ENCODE peak calls at places on chromosomes 1 and 21, in seven cellular contexts. B, T, O, W, M, R and H are unnamed samples.

GRCh38 chr1:1759456-1760344 is 18.6 kb downstream of the NADK start:
- DNase-seq in M (no peak), W (no peak), O (no peak), R (no peak), T (no peak), B (no peak), H (no peak)

GRCh38 chr1:232319106-232319505 is 310.8 kb downstream of the SIPA1L2 start:
- DNase-seq in W (no peak), M (no peak), R (no peak), B (no peak), O (no peak), T (peak), H (no peak)

GRCh38 chr21:31220567-31220966 is 123.5 kb downstream of the TIAM1 start:
- DNase-seq in T (no peak), O (no peak), M (no peak), B (no peak), W (peak), R (peak), H (no peak)

GRCh38 chr1:239616686-239617085 is 230.3 kb downstream of the CHRM3 start:
- DNase-seq in M (no peak), O (no peak), B (no peak), R (no peak), W (no peak), T (no peak), H (no peak)

GRCh38 chr1:192580351-192580962 is 4.9 kb downstream of the RGS1 start:
- DNase-seq in B (no peak), M (no peak), O (no peak), T (no peak), W (peak), R (peak), H (no peak)

GRCh38 chr1:163583782-163584181 is 262.0 kb downstream of the NUF2 start:
- DNase-seq in B (no peak), T (no peak), W (no peak), O (no peak), R (no peak), M (no peak), H (no peak)

GRCh38 chr1:59972216-59972924 is 45.8 kb upstream of the CYP2J2 start:
- DNase-seq in R (no peak), W (no peak), O (no peak), M (no peak), B (no peak), T (no peak), H (no peak)

GRCh38 chr1:219422811-219423598 is 189.9 kb downstream of the ZC3H11B start:
- DNase-seq in T (no peak), R (peak), M (no peak), W (no peak), O (no peak), B (no peak), H (no peak)

GRCh38 chr1:62841587-62842169 is 57.7 kb downstream of the ATG4C start:
- DNase-seq in B (no peak), T (no peak), O (peak), W (peak), M (no peak), R (peak), H (peak)

GRCh38 chr21:41318218-41318617 is 1.6 kb downstream of the FAM3B start:
- DNase-seq in R (no peak), M (no peak), O (no peak), T (no peak), W (no peak), B (no peak), H (no peak)

GRCh38 chr1:205451202-205451601 is 4.6 kb downstream of the BLACAT1 start:
- DNase-seq in B (no peak), M (no peak), T (no peak), R (no peak), O (no peak), W (peak), H (no peak)

GRCh38 chr1:99465176-99465900 is 180.6 kb upstream of the PALMD start:
- DNase-seq in W (no peak), T (no peak), B (no peak), M (no peak), O (no peak), R (peak), H (no peak)

GRCh38 chr1:103514920-103515503 is 10.5 kb upstream of the RNPC3 start:
- DNase-seq in T (no peak), B (no peak), R (peak), W (peak), O (no peak), M (no peak), H (no peak)

GRCh38 chr1:37673920-37674319 is 18.4 kb upstream of the CDCA8 start:
- DNase-seq in B (no peak), W (no peak), R (no peak), M (peak), T (no peak), O (peak), H (no peak)

GRCh38 chr1:53410100-53410541 is 49.1 kb upstream of the DMRTB1 start:
- DNase-seq in M (no peak), T (no peak), B (no peak), R (peak), W (no peak), O (no peak), H (no peak)

GRCh38 chr21:29238052-29238966 is 60.4 kb upstream of the BACH1 start:
- DNase-seq in W (no peak), M (no peak), O (no peak), R (peak), B (no peak), T (no peak), H (no peak)

GRCh38 chr21:35189077-35189863 is 140.2 kb upstream of the RUNX1 start:
- DNase-seq in O (no peak), B (no peak), M (no peak), W (no peak), R (peak), T (peak), H (peak)

GRCh38 chr1:170340259-170340658 is 191.7 kb upstream of the GORAB start:
- DNase-seq in T (no peak), O (no peak), B (no peak), M (no peak), W (no peak), R (peak), H (no peak)

GRCh38 chr1:41545996-41546938 is 61.8 kb upstream of the EDN2 start:
- DNase-seq in R (peak), W (no peak), M (no peak), B (no peak), T (peak), O (no peak), H (no peak)

GRCh38 chr1:153792631-153793041 is 17.4 kb downstream of the SLC27A3 start:
- DNase-seq in W (peak), T (no peak), B (no peak), R (no peak), O (no peak), M (no peak), H (no peak)

GRCh38 chr1:109050228-109050995 is 8.5 kb upstream of the WDR47 start:
- DNase-seq in R (no peak), M (no peak), W (no peak), T (no peak), B (no peak), O (no peak), H (no peak)

GRCh38 chr1:39901486-39902120 is at the start of gene MYCL:
- DNase-seq in M (peak), R (peak), B (peak), T (peak), O (peak), W (peak), H (peak)

GRCh38 chr1:180630408-180631196 is 1.2 kb upstream of the XPR1 start:
- DNase-seq in B (no peak), T (no peak), M (no peak), W (no peak), O (no peak), R (no peak), H (no peak)

GRCh38 chr1:17933991-17934390 is 173.6 kb upstream of the IGSF21 start:
- DNase-seq in T (no peak), O (no peak), R (no peak), B (no peak), W (no peak), M (no peak), H (no peak)

GRCh38 chr1:229437443-229437842 is 3.5 kb upstream of the ACTA1 start:
- DNase-seq in T (no peak), B (no peak), M (no peak), W (no peak), R (peak), O (no peak), H (no peak)

GRCh38 chr1:109188776-109189175 is 24.9 kb upstream of the SARS1 start:
- DNase-seq in W (no peak), O (no peak), B (no peak), M (no peak), T (no peak), R (no peak), H (no peak)

GRCh38 chr1:58575831-58576726 is 973 bp downstream of the TACSTD2 start:
- DNase-seq in O (no peak), W (no peak), T (no peak), B (no peak), M (no peak), R (no peak), H (no peak)

GRCh38 chr1:116503535-116504307 is 67.1 kb downstream of the CD58 start:
- DNase-seq in M (no peak), T (peak), W (no peak), B (no peak), O (no peak), R (no peak), H (no peak)

GRCh38 chr1:46797696-46798470 is 963 bp upstream of the CYP4B1 start:
- DNase-seq in R (no peak), T (no peak), M (no peak), W (no peak), B (no peak), O (no peak), H (no peak)

GRCh38 chr1:36857761-36858160 is 176.6 kb downstream of the GRIK3 start:
- DNase-seq in W (no peak), O (no peak), T (no peak), B (no peak), M (no peak), R (no peak), H (no peak)

GRCh38 chr1:230169454-230170152 is 102.6 kb downstream of the GALNT2 start:
- DNase-seq in M (no peak), B (no peak), T (no peak), W (no peak), R (no peak), O (no peak), H (no peak)